ENCODE peak calls at places on chromosomes 7 and 10, in six cellular contexts. U is left lung, P is transverse colon, G is BJ, A is upper lobe of right lung, X is heart right ventricle. O is an unnamed sample.

GRCh38 chr10:17013131-17013530 is 116.5 kb downstream of the CUBN start:
- DNase-seq in U (no peak), P (no peak), G (no peak), A (no peak), X (no peak), O (no peak)

GRCh38 chr10:17074548-17074860 is 55.1 kb downstream of the CUBN start:
- DNase-seq in U (no peak), P (no peak), G (no peak), A (no peak), X (no peak), O (peak; percentile 87)

GRCh38 chr10:130739757-130740145 is 571.8 kb downstream of the TCERG1L start:
- DNase-seq in U (no peak), P (no peak), G (no peak), A (peak; percentile 33), X (no peak), O (no peak)

GRCh38 chr10:84135836-84136235 is 3.5 kb upstream of the GHITM start:
- DNase-seq in U (no peak), P (no peak), G (no peak), A (no peak), X (no peak), O (no peak)

GRCh38 chr10:132654708-132655661 is 117.4 kb downstream of the INPP5A start:
- DNase-seq in U (peak; percentile 49), P (peak; percentile 54), G (no peak), A (peak; percentile 78), X (peak; percentile 61), O (peak; percentile 32)

GRCh38 chr7:3092468-3092867 is 48.8 kb upstream of the CARD11 start:
- DNase-seq in U (peak; percentile 35), P (peak; percentile 46), G (no peak), A (peak; percentile 66), X (peak; percentile 29), O (peak; percentile 4)

GRCh38 chr7:142496545-142496991 is 238.7 kb upstream of the PRSS58 start:
- DNase-seq in U (no peak), P (peak; percentile 26), G (no peak), A (no peak), X (no peak), O (peak; percentile 47)

GRCh38 chr10:31582365-31583052 is 263.5 kb downstream of the ZEB1 start:
- DNase-seq in U (no peak), P (no peak), G (no peak), A (no peak), X (peak; percentile 20), O (peak; percentile 32)

GRCh38 chr10:29377333-29377961 is 88.6 kb downstream of the LYZL1 start:
- DNase-seq in U (no peak), P (no peak), G (no peak), A (no peak), X (no peak), O (peak; percentile 27)

GRCh38 chr7:148230341-148230740 is 360.2 kb upstream of the C7orf33 start:
- DNase-seq in U (no peak), P (no peak), G (no peak), A (no peak), X (no peak), O (no peak)

GRCh38 chr7:99095698-99096097 is 48.2 kb downstream of the SMURF1 start:
- DNase-seq in U (no peak), P (no peak), G (no peak), A (no peak), X (no peak), O (no peak)

GRCh38 chr10:5551531-5552375 is 27.0 kb downstream of the CALML3 start:
- DNase-seq in U (peak; percentile 29), P (peak; percentile 78), G (no peak), A (peak; percentile 66), X (no peak), O (peak; percentile 95)

GRCh38 chr10:99742701-99743100 is 10.7 kb downstream of the CUTC start:
- DNase-seq in U (no peak), P (no peak), G (peak; percentile 19), A (no peak), X (no peak), O (no peak)

GRCh38 chr7:54252256-54253035 is 289.7 kb upstream of the VSTM2A start:
- DNase-seq in U (no peak), P (no peak), G (no peak), A (no peak), X (no peak), O (no peak)

GRCh38 chr10:97498841-97499560 is at the start of gene UBTD1:
- DNase-seq in U (peak; percentile 64), P (peak; percentile 43), G (no peak), A (peak; percentile 84), X (peak; percentile 60), O (peak; percentile 35)

GRCh38 chr7:140403878-140404564 is at the start of gene RAB19:
- DNase-seq in U (peak; percentile 49), P (peak; percentile 75), G (no peak), A (peak; percentile 77), X (no peak), O (no peak)

GRCh38 chr10:34731885-34732701 is 83.0 kb downstream of the PARD3 start:
- DNase-seq in U (no peak), P (no peak), G (no peak), A (no peak), X (no peak), O (peak; percentile 81)

GRCh38 chr10:120931999-120932398 is 80.8 kb downstream of the WDR11 start:
- DNase-seq in U (no peak), P (no peak), G (no peak), A (no peak), X (no peak), O (no peak)

GRCh38 chr7:27303021-27303420 is 60.4 kb downstream of the EVX1 start:
- DNase-seq in U (no peak), P (no peak), G (no peak), A (no peak), X (no peak), O (peak; percentile 86)

GRCh38 chr10:80185522-80186299 is 19.6 kb downstream of the ANXA11 start:
- DNase-seq in U (no peak), P (no peak), G (no peak), A (no peak), X (no peak), O (no peak)

GRCh38 chr7:78489851-78490250 is 691.3 kb downstream of the PHTF2 start:
- DNase-seq in U (no peak), P (no peak), G (no peak), A (no peak), X (no peak), O (no peak)

GRCh38 chr10:36344816-36345215 is 702.7 kb upstream of the FZD8 start:
- DNase-seq in U (no peak), P (no peak), G (no peak), A (no peak), X (no peak), O (no peak)

GRCh38 chr10:121900443-121901174 is 27.2 kb downstream of the ATE1 start:
- DNase-seq in U (no peak), P (no peak), G (no peak), A (no peak), X (no peak), O (peak; percentile 70)

GRCh38 chr10:59926086-59926485 is 19.7 kb upstream of the CCDC6 start:
- DNase-seq in U (no peak), P (peak; percentile 30), G (no peak), A (no peak), X (no peak), O (no peak)

GRCh38 chr7:75858430-75858829 is 20.4 kb upstream of the RHBDD2 start:
- DNase-seq in U (no peak), P (no peak), G (no peak), A (no peak), X (no peak), O (no peak)

GRCh38 chr10:77702166-77702565 is 64.6 kb upstream of the KCNMA1 start:
- DNase-seq in U (no peak), P (no peak), G (peak; percentile 30), A (no peak), X (no peak), O (peak; percentile 93)

GRCh38 chr10:131244836-131245235 is 66.7 kb downstream of the TCERG1L start:
- DNase-seq in U (no peak), P (no peak), G (no peak), A (peak; percentile 49), X (no peak), O (no peak)

GRCh38 chr10:89535185-89536012 is at the start of gene SLC16A12:
- DNase-seq in U (no peak), P (no peak), G (no peak), A (peak; percentile 68), X (peak; percentile 40), O (no peak)

GRCh38 chr10:89534826-89535166 is 598 bp downstream of the SLC16A12 start:
- DNase-seq in U (no peak), P (no peak), G (no peak), A (no peak), X (no peak), O (no peak)

GRCh38 chr10:89532476-89532875 is 2.9 kb downstream of the SLC16A12 start:
- DNase-seq in U (no peak), P (no peak), G (no peak), A (no peak), X (no peak), O (peak; percentile 63)

GRCh38 chr10:89537361-89537760 is 2.0 kb upstream of the SLC16A12 start:
- DNase-seq in U (no peak), P (no peak), G (no peak), A (no peak), X (no peak), O (no peak)

DNA sequence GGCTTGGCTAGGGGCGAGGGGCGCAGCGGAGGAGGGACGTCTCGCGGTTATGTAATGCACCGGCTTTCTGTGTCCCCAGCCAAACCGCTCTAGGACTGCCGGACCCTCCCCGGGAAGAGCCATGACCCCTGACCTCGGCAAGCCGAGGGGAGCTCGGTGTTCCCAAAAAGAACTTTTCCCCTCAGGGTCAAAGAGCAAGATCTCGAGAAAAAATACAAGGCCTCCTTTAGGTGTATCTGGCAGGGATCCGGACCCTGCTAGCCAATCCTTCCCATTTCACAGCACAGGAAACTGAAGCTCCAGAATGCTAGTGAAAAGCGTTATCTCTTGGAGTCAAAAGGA is 590 bp upstream of the SLC16A12 start:
- DNase-seq in U (no peak), P (no peak), G (no peak), A (no peak), X (no peak), O (no peak)
- H3K27me3 ChIP-seq in U (peaks cover 74% of the 10 kb centered on the region), P (peaks cover 80% of the 10 kb centered on the region), G (peaks cover 18% of the 10 kb centered on the region), A (peaks cover 56% of the 10 kb centered on the region), X (peaks cover 30% of the 10 kb centered on the region), O (peaks cover 12% of the 10 kb centered on the region)

GRCh38 chr10:128958881-128959690 is 508.0 kb upstream of the MGMT start:
- DNase-seq in U (no peak), P (no peak), G (no peak), A (no peak), X (no peak), O (no peak)
- H3K4me3 ChIP-seq in U (no peak overlapping the region), P (no peak overlapping the region), G (no peak overlapping the region), A (no peak overlapping the region), X (no peak overlapping the region), O (no peak overlapping the region)

DNA sequence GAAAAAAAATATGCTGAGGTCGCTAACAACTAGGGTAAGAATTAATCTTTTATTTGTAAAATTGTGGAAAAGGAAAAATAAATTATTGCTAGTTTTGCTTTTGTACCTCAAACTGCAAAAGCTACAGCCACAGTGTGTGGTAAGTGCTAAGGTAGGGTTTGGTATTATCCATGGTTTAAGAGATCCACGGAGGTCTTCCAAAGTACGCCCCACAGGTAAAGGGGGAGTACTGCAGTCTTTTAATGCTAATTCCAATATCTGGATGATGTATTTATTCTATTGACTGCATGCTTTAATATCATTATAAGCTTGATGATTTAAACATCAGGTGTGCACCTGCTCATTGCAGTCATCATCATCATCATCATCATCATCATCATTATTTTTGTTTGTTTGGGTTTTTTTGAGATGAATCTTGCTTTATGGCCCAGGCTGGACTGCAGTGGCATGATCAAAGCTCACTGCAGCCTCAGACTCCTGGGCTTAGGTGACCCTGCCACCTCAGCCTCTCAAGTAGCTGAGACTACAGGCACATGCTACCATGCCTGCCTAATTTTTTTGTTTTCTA is 38.4 kb upstream of the BMS1 start:
- DNase-seq in U (no peak), P (no peak), G (no peak), A (no peak), X (no peak), O (no peak)
- TF ChIP-seq CTCF in U (no peak), P (no peak), G (no peak), A (no peak), X (no peak), O (no peak)

GRCh38 chr10:103278862-103279298 is 1.9 kb downstream of the INA start:
- DNase-seq in U (peak; percentile 40), P (peak; percentile 36), G (no peak), A (peak; percentile 70), X (peak; percentile 57), O (peak; percentile 28)
- H3K27me3 ChIP-seq in U (peaks cover 95% of the 10 kb centered on the region), P (peaks cover 84% of the 10 kb centered on the region), G (peaks cover 13% of the 10 kb centered on the region), A (peaks cover 73% of the 10 kb centered on the region), X (peaks cover 89% of the 10 kb centered on the region), O (peaks cover 36% of the 10 kb centered on the region)

O was measured in bronchial epithelial cell.